ENCODE peak calls at places on chromosome 11, in six cellular contexts. X, Z, W, E, J and L are unnamed samples.

GRCh38 chr11:57315491-57315890 is 9.3 kb downstream of the TNKS1BP1 start:
- DNase-seq in X (no peak), Z (no peak), W (no peak), E (no peak), J (peak; percentile 36), L (no peak)

GRCh38 chr11:46119352-46120216 is 1.7 kb downstream of the PHF21A start:
- DNase-seq in X (peak; percentile 53), Z (peak; percentile 57), W (peak; percentile 28), E (peak; percentile 25), J (peak; percentile 58), L (peak; percentile 49)

GRCh38 chr11:64545605-64546004 is 45.4 kb upstream of the SLC22A12 start:
- DNase-seq in X (no peak), Z (peak; percentile 31), W (peak; percentile 44), E (peak; percentile 23), J (no peak), L (no peak)

GRCh38 chr11:82703796-82704195 is 29.9 kb downstream of the FAM181B start:
- DNase-seq in X (no peak), Z (no peak), W (no peak), E (no peak), J (no peak), L (no peak)

GRCh38 chr11:9850224-9850895 is 186.5 kb downstream of the SWAP70 start:
- DNase-seq in X (no peak), Z (no peak), W (no peak), E (no peak), J (no peak), L (no peak)

GRCh38 chr11:117670443-117670842 is 126.6 kb downstream of the DSCAML1 start:
- DNase-seq in X (no peak), Z (no peak), W (no peak), E (no peak), J (no peak), L (no peak)

GRCh38 chr11:90135016-90135415 is 553 bp downstream of the NAALAD2 start:
- DNase-seq in X (no peak), Z (no peak), W (no peak), E (no peak), J (no peak), L (no peak)

GRCh38 chr11:71247551-71248250 is 4.7 kb downstream of the SHANK2 start:
- DNase-seq in X (peak; percentile 11), Z (no peak), W (no peak), E (no peak), J (no peak), L (no peak)

GRCh38 chr11:65204646-65205601 is 23.2 kb downstream of the CAPN1 start:
- DNase-seq in X (no peak), Z (peak; percentile 33), W (peak; percentile 66), E (no peak), J (peak; percentile 77), L (no peak)

GRCh38 chr11:113248702-113249490 is 65.5 kb upstream of the TTC12 start:
- DNase-seq in X (no peak), Z (no peak), W (no peak), E (no peak), J (no peak), L (no peak)

GRCh38 chr11:17277024-17277584 is 565 bp downstream of the NUCB2 start:
- DNase-seq in X (peak; percentile 20), Z (peak; percentile 44), W (peak; percentile 32), E (no peak), J (no peak), L (no peak)

GRCh38 chr11:20158597-20159257 is 1.5 kb downstream of the DBX1 start:
- DNase-seq in X (peak; percentile 39), Z (no peak), W (peak; percentile 61), E (peak; percentile 4), J (peak; percentile 91), L (peak; percentile 57)

GRCh38 chr11:116427903-116428637 is 344.7 kb downstream of the BUD13 start:
- DNase-seq in X (no peak), Z (no peak), W (no peak), E (no peak), J (no peak), L (no peak)

GRCh38 chr11:2200536-2200935 is 28.9 kb upstream of the TH start:
- DNase-seq in X (no peak), Z (no peak), W (no peak), E (no peak), J (no peak), L (no peak)

GRCh38 chr11:4606231-4607015 is 1.6 kb downstream of the TRIM68 start:
- DNase-seq in X (no peak), Z (no peak), W (no peak), E (peak; percentile 11), J (no peak), L (peak; percentile 5)

GRCh38 chr11:86629070-86629706 is 43.2 kb downstream of the ME3 start:
- DNase-seq in X (peak; percentile 40), Z (no peak), W (no peak), E (peak; percentile 21), J (no peak), L (no peak)

GRCh38 chr11:77771135-77771534 is 49.4 kb downstream of the RSF1 start:
- DNase-seq in X (no peak), Z (no peak), W (no peak), E (no peak), J (no peak), L (no peak)

GRCh38 chr11:118914178-118914918 is 11.4 kb downstream of the BCL9L start:
- DNase-seq in X (no peak), Z (no peak), W (no peak), E (no peak), J (no peak), L (no peak)

GRCh38 chr11:62489204-62489603 is 57.4 kb downstream of the AHNAK start:
- DNase-seq in X (no peak), Z (no peak), W (no peak), E (no peak), J (no peak), L (no peak)

GRCh38 chr11:29173660-29174062 is 843.2 kb downstream of the KCNA4 start:
- DNase-seq in X (no peak), Z (peak; percentile 78), W (peak; percentile 12), E (no peak), J (no peak), L (peak; percentile 63)

GRCh38 chr11:45260047-45260446 is 26.1 kb downstream of the SYT13 start:
- DNase-seq in X (no peak), Z (no peak), W (no peak), E (no peak), J (no peak), L (no peak)

GRCh38 chr11:1890856-1891830 is 552 bp downstream of the PRR33 start:
- DNase-seq in X (no peak), Z (no peak), W (no peak), E (no peak), J (no peak), L (no peak)

GRCh38 chr11:70420008-70420464 is 21.7 kb downstream of the CTTN start:
- DNase-seq in X (no peak), Z (no peak), W (peak; percentile 60), E (no peak), J (no peak), L (peak; percentile 4)

GRCh38 chr11:46663277-46663940 is 37.0 kb downstream of the ARHGAP1 start:
- DNase-seq in X (no peak), Z (no peak), W (no peak), E (no peak), J (no peak), L (no peak)